ENCODE peak calls at places on chromosomes 4 and X, in seven cellular contexts. I is GM12891, W is GM10248, E is NCI-H2081, T is lower leg skin, G is NCI-H524, Z is HFF-Myc. R is an unnamed sample.

GRCh38 chr4:84680956-84681355 is 98.0 kb downstream of the CDS1 start:
- DNase-seq in I (no peak), W (no peak), E (no peak), T (no peak), G (no peak), Z (no peak), R (no peak)

GRCh38 chr4:181909368-181909767 is 333.8 kb upstream of the TENM3 start:
- DNase-seq in I (no peak), W (no peak), E (no peak), T (no peak), G (no peak), Z (no peak), R (no peak)

GRCh38 chr4:129808242-129808641 is 712.3 kb downstream of the C4orf33 start:
- DNase-seq in I (no peak), W (no peak), E (no peak), T (no peak), G (no peak), Z (no peak), R (no peak)

GRCh38 chrX:12390301-12390700 is 252.0 kb downstream of the FRMPD4 start:
- DNase-seq in I (no peak), W (no peak), E (no peak), T (no peak), G (no peak), Z (no peak), R (no peak)

GRCh38 chr4:11189756-11190155 is 238.9 kb downstream of the HS3ST1 start:
- DNase-seq in I (no peak), W (no peak), E (no peak), T (no peak), G (no peak), Z (no peak), R (no peak)

GRCh38 chr4:10108391-10108790 is 8.2 kb downstream of the WDR1 start:
- DNase-seq in I (no peak), W (no peak), E (no peak), T (no peak), G (no peak), Z (no peak), R (no peak)

GRCh38 chr4:152041304-152041703 is 280.5 kb upstream of the GATB start:
- DNase-seq in I (no peak), W (peak; percentile 43), E (no peak), T (no peak), G (no peak), Z (no peak), R (no peak)

GRCh38 chrX:44935172-44935571 is 62.2 kb downstream of the KDM6A start:
- DNase-seq in I (no peak), W (no peak), E (no peak), T (no peak), G (no peak), Z (no peak), R (no peak)

GRCh38 chrX:19698125-19698524 is 182.8 kb upstream of the MAP3K15 start:
- DNase-seq in I (no peak), W (no peak), E (no peak), T (no peak), G (peak; percentile 11), Z (no peak), R (no peak)

GRCh38 chr4:179843370-179843769 is 2399.8 kb upstream of the TENM3 start:
- DNase-seq in I (no peak), W (no peak), E (peak; percentile 16), T (no peak), G (no peak), Z (no peak), R (no peak)

GRCh38 chrX:153512501-153512893 is 4.9 kb upstream of the ATP2B3 start:
- DNase-seq in I (no peak), W (no peak), E (no peak), T (no peak), G (no peak), Z (no peak), R (no peak)

GRCh38 chr4:20301161-20301560 is 49.5 kb downstream of the SLIT2 start:
- DNase-seq in I (no peak), W (no peak), E (no peak), T (no peak), G (no peak), Z (no peak), R (no peak)

GRCh38 chr4:90000995-90001394 is 106.3 kb downstream of the MMRN1 start:
- DNase-seq in I (no peak), W (no peak), E (no peak), T (no peak), G (no peak), Z (no peak), R (no peak)

GRCh38 chr4:2357821-2358745 is 60.4 kb downstream of the ZFYVE28 start:
- DNase-seq in I (no peak), W (no peak), E (no peak), T (no peak), G (no peak), Z (no peak), R (no peak)